ENCODE peak calls at places on chromosome 21, in nine cellular contexts. V, K, C, F, J, A, X, Y and B are unnamed samples.

GRCh38 chr21:42311816-42312625 is 3.2 kb downstream of the TFF3 start:
- DNase-seq in V (no peak), K (no peak), C (no peak), F (no peak), J (no peak), A (no peak), X (no peak), Y (no peak), B (no peak)

GRCh38 chr21:42837421-42838211 is 41.7 kb downstream of the WDR4 start:
- DNase-seq in V (peak), K (no peak), C (no peak), F (no peak), J (no peak), A (no peak), X (no peak), Y (no peak), B (no peak)

GRCh38 chr21:14736672-14737071 is 190.6 kb upstream of the SAMSN1 start:
- DNase-seq in V (no peak), K (no peak), C (no peak), F (no peak), J (no peak), A (no peak), X (no peak), Y (no peak), B (no peak)

GRCh38 chr21:42453301-42454220 is 42.5 kb downstream of the RSPH1 start:
- DNase-seq in V (no peak), K (no peak), C (no peak), F (no peak), J (peak), A (no peak), X (no peak), Y (no peak), B (no peak)

GRCh38 chr21:42227909-42228708 is 9.2 kb downstream of the ABCG1 start:
- DNase-seq in V (no peak), K (peak), C (peak), F (peak), J (peak), A (peak), X (peak), Y (peak), B (no peak)

GRCh38 chr21:14366998-14367397 is 15.9 kb downstream of the HSPA13 start:
- DNase-seq in V (no peak), K (no peak), C (no peak), F (no peak), J (no peak), A (no peak), X (no peak), Y (no peak), B (no peak)

GRCh38 chr21:14889080-14889805 is 175.6 kb downstream of the NRIP1 start:
- DNase-seq in V (no peak), K (peak), C (peak), F (peak), J (no peak), A (peak), X (no peak), Y (no peak), B (no peak)

GRCh38 chr21:42991992-42992740 is 17.8 kb downstream of the PKNOX1 start:
- DNase-seq in V (no peak), K (peak), C (no peak), F (peak), J (no peak), A (peak), X (no peak), Y (peak), B (peak)

GRCh38 chr21:45926281-45926680 is 55.3 kb upstream of the COL6A1 start:
- DNase-seq in V (no peak), K (no peak), C (no peak), F (no peak), J (no peak), A (peak), X (no peak), Y (no peak), B (no peak)
- TF ChIP-seq CTCF in V (no peak), K (peak), C (no peak), F (no peak), J (peak), A (peak), X (no peak), Y (no peak), B (no peak)

DNA sequence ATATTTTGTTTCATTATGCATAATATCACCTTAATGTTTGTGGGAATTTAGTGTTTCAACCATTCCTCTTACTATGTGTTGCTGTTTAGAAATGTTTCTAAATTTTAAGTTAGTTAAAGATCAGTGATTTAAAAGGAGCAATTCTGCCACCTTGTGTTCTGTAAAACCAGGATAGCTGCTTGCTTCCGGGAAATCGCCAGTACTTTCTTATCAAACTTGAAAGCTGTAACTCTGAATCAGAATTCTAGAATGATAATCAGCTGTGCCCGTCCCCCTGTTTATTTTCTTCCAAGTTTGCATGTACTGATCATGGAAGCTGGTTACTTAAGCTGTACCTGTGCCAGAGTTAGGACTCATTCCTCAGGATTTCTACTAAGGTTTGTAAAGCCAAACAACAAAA is 656.4 kb downstream of the LTN1 start:
- DNase-seq in V (no peak), K (peak), C (peak), F (peak), J (peak), A (peak), X (peak), Y (peak), B (peak)
- TF ChIP-seq CTCF in V (peak), K (peak), C (peak), F (peak), J (peak), A (peak), X (peak), Y (no peak), B (no peak)

DNA sequence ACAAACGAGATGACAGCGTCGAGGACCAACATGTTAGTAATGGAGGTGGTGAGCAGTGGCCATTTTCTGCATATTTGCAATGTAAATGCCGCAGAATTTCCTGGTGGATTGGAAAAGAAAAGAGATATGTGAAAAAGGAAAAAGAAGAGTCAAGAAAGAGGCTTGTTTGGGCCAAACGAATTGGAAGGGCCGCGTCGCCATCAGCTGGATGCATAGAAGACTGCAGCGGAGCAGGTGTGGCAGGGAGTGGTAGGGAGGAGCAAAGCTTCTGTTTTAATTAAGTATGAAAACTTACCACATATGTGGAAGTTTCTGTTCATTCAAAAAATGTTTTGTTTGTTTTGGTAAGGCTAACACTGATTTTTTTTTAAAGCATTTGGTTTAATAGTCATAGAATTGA is 690.7 kb downstream of the NCAM2 start:
- DNase-seq in V (no peak), K (no peak), C (no peak), F (no peak), J (peak), A (peak), X (peak), Y (no peak), B (no peak)
- TF ChIP-seq CTCF in V (peak), K (peak), C (no peak), F (no peak), J (peak), A (peak), X (peak), Y (no peak), B (peak)

GRCh38 chr21:29378814-29379213 is 80.1 kb downstream of the BACH1 start:
- DNase-seq in V (no peak), K (no peak), C (no peak), F (peak), J (peak), A (no peak), X (no peak), Y (no peak), B (no peak)

GRCh38 chr21:29377266-29377665 is 78.5 kb downstream of the BACH1 start:
- DNase-seq in V (no peak), K (no peak), C (no peak), F (no peak), J (no peak), A (no peak), X (no peak), Y (no peak), B (no peak)

GRCh38 chr21:29379517-29380054 is 80.9 kb downstream of the BACH1 start:
- DNase-seq in V (no peak), K (no peak), C (no peak), F (no peak), J (no peak), A (no peak), X (no peak), Y (no peak), B (no peak)

GRCh38 chr21:29374481-29374880 is 75.8 kb downstream of the BACH1 start:
- DNase-seq in V (no peak), K (no peak), C (no peak), F (no peak), J (no peak), A (no peak), X (no peak), Y (no peak), B (no peak)

DNA sequence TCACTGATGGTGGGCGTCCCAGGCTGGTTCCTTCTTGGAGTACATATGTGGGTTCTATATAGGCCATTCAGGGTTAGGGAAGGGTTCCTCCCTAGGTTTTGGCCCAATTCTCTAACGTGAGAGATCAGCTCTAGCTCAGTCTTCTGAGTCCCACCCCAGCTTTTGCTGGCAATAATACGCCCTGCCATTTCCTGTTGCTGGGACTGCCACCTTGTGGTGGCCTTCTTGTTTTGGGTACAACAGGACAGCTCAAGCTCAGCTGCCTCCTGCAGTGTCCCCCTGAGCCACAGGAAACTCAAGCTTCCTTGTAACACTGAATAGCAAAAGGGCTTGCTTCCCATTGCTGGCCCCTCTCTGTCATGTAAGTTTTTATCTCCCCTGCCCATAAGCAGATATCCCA is 77.8 kb downstream of the BACH1 start:
- DNase-seq in V (no peak), K (no peak), C (peak), F (no peak), J (peak), A (peak), X (peak), Y (peak), B (no peak)
- TF ChIP-seq CTCF in V (peak), K (peak), C (peak), F (peak), J (peak), A (peak), X (peak), Y (peak), B (peak)

GRCh38 chr21:39712976-39713375 is 32.0 kb upstream of the IGSF5 start:
- DNase-seq in V (no peak), K (no peak), C (no peak), F (no peak), J (no peak), A (no peak), X (peak), Y (no peak), B (no peak)
- TF ChIP-seq CTCF in V (peak), K (no peak), C (no peak), F (no peak), J (no peak), A (no peak), X (peak), Y (no peak), B (no peak)

GRCh38 chr21:25871566-25871965 is 136.8 kb downstream of the GABPA start:
- DNase-seq in V (no peak), K (no peak), C (no peak), F (no peak), J (peak), A (no peak), X (no peak), Y (peak), B (no peak)
- TF ChIP-seq CTCF in V (peak), K (no peak), C (no peak), F (peak), J (peak), A (no peak), X (peak), Y (peak), B (no peak)

GRCh38 chr21:38567577-38568360 is 69.5 kb upstream of the ERG start:
- DNase-seq in V (no peak), K (peak), C (no peak), F (no peak), J (no peak), A (peak), X (peak), Y (no peak), B (no peak)
- TF ChIP-seq CTCF in V (no peak), K (no peak), C (no peak), F (no peak), J (no peak), A (no peak), X (no peak), Y (no peak), B (no peak)

GRCh38 chr21:34861302-34861701 is 187.8 kb downstream of the RUNX1 start:
- DNase-seq in V (no peak), K (no peak), C (no peak), F (no peak), J (no peak), A (no peak), X (no peak), Y (no peak), B (no peak)

GRCh38 chr21:34859976-34860653 is 189.0 kb downstream of the RUNX1 start:
- DNase-seq in V (no peak), K (no peak), C (no peak), F (no peak), J (no peak), A (no peak), X (no peak), Y (no peak), B (no peak)

GRCh38 chr21:34857122-34857713 is 188.4 kb downstream of the CLIC6 start:
- DNase-seq in V (no peak), K (no peak), C (no peak), F (no peak), J (no peak), A (no peak), X (no peak), Y (no peak), B (no peak)

GRCh38 chr21:34858559-34858958 is 189.8 kb downstream of the CLIC6 start:
- DNase-seq in V (no peak), K (no peak), C (no peak), F (no peak), J (no peak), A (no peak), X (no peak), Y (no peak), B (no peak)

DNA sequence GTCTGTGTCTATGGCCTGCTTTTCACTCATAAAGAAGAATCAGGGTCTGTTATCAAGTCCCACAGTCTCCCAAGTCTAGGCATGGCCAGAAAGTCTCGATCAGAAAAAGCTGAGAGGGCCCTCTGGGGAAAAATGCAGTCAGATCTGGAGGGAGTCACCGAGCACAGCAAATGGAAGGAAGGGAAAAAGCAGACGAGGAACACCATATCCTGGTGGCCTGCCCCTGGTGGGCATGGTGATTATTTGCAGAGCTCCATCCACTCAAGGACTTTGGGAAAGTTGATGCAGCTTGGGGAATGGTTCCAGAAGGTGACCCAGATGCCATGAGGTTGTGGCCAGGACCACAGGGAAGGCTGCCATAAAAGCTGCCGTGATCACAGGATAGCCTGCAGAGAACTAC is 189.1 kb downstream of the CLIC6 start:
- DNase-seq in V (no peak), K (no peak), C (no peak), F (no peak), J (no peak), A (no peak), X (no peak), Y (no peak), B (no peak)
- TF ChIP-seq CTCF in V (peak), K (peak), C (no peak), F (no peak), J (no peak), A (peak), X (peak), Y (no peak), B (peak)

DNA sequence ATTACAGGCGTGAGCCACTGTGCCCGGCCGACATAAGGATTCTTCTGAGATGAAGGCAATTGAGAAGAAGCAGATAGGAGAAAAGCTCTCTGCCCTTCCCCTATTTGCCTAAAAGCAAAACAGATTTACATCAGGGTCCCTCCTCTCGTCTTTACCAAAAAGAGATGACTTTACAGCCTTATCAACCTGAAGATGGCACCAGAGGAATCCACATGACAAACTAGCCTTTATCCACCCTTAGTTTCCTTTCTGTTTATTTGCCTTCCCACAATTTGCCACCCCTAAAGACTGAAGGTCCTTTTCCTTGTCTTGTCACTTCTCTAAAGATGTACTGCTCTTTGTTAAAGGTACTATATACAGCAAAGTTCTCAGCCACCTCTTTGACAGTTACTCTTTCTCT is 70.7 kb upstream of the KRTAP19-8 start:
- DNase-seq in V (no peak), K (no peak), C (no peak), F (no peak), J (no peak), A (peak), X (peak), Y (peak), B (no peak)
- TF ChIP-seq CTCF in V (peak), K (no peak), C (no peak), F (no peak), J (peak), A (peak), X (peak), Y (no peak), B (peak)

DNA sequence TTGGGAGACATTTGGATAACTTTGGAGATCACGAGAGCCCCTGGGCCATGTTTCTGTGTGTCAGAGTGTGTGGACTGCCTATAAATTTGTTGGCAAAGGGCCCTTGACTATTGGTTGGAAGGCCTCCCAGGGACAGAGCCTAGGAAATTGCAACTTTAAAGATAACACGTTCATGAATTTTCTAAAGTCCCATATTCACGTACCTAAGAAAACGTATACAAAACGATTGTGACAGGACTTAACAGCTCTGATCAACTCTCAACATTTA is 55.8 kb downstream of the DOP1B start:
- DNase-seq in V (no peak), K (no peak), C (no peak), F (no peak), J (no peak), A (no peak), X (no peak), Y (no peak), B (no peak)
- TF ChIP-seq CTCF in V (no peak), K (no peak), C (no peak), F (no peak), J (no peak), A (no peak), X (no peak), Y (no peak), B (no peak)